ENCODE peak calls at places on chromosome 9, in five cellular contexts. I, G, R, H and F are unnamed samples.

GRCh38 chr9:107178302-107178701 is 104.8 kb upstream of the RAD23B start:
- DNase-seq in I (no peak), G (no peak), R (no peak), H (peak), F (peak)

GRCh38 chr9:70556736-70557135 is 142.3 kb upstream of the KLF9 start:
- DNase-seq in I (no peak), G (no peak), R (no peak), H (no peak), F (no peak)

GRCh38 chr9:91825422-91825821 is 124.6 kb downstream of the ROR2 start:
- DNase-seq in I (no peak), G (no peak), R (no peak), H (peak), F (peak)

GRCh38 chr9:90326219-90326618 is 316.4 kb downstream of the DIRAS2 start:
- DNase-seq in I (no peak), G (peak), R (no peak), H (peak), F (no peak)

GRCh38 chr9:3777137-3777536 is 251.3 kb upstream of the RFX3 start:
- DNase-seq in I (no peak), G (no peak), R (no peak), H (no peak), F (peak)

GRCh38 chr9:91843623-91844111 is 106.4 kb downstream of the ROR2 start:
- DNase-seq in I (no peak), G (no peak), R (no peak), H (no peak), F (no peak)

GRCh38 chr9:36566813-36567217 is 5.9 kb upstream of the MELK start:
- DNase-seq in I (no peak), G (no peak), R (no peak), H (peak), F (peak)

GRCh38 chr9:32524558-32525461 is 1.2 kb downstream of the RIGI start:
- DNase-seq in I (no peak), G (peak), R (no peak), H (no peak), F (peak)

DNA sequence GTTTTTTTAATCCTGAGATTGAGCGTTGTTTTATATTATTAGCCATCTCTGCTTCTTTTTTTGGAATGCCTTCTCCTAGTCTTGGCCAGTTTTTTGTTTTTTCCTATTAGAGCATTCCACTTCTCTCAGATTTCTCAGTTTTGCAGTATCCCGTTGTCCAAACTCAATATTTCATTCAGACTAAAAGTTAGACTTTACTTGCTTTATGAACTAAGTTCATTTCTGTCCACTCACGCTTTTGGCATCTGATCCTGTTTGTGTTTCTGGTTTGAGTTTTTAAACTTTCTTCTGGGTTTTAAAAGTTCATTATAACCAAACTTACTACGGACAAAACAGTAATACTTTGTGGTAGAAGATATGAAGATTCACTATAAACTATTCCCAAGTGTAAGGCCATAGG is 288.3 kb upstream of the MPDZ start:
- DNase-seq in I (no peak), G (no peak), R (no peak), H (no peak), F (no peak)
- H3K4me2 ChIP-seq in I (no peak), G (no peak), R (no peak), H (no peak), F (no peak)

GRCh38 chr9:109639666-109640231 is 140.2 kb upstream of the PALM2AKAP2 start:
- DNase-seq in I (no peak), G (no peak), R (no peak), H (no peak), F (no peak)
- H2AFZ ChIP-seq in I (no peak), G (no peak), R (peak), H (peak), F (no peak)

GRCh38 chr9:136848393-136849037 is 694 bp upstream of the PHPT1 start:
- DNase-seq in I (no peak), G (no peak), R (peak), H (no peak), F (peak)
- H2BK120ac ChIP-seq in I (no peak), G (peak), R (peak), H (peak), F (peak)

GRCh38 chr9:113678119-113678861 is 197.8 kb upstream of the ZNF618 start:
- DNase-seq in I (no peak), G (no peak), R (no peak), H (no peak), F (no peak)

GRCh38 chr9:113687107-113687679 is 188.9 kb upstream of the ZNF618 start:
- DNase-seq in I (no peak), G (no peak), R (no peak), H (no peak), F (no peak)

GRCh38 chr9:113677569-113677968 is 198.5 kb upstream of the ZNF618 start:
- DNase-seq in I (no peak), G (no peak), R (no peak), H (no peak), F (no peak)

GRCh38 chr9:113678874-113679273 is 197.2 kb upstream of the ZNF618 start:
- DNase-seq in I (no peak), G (no peak), R (no peak), H (no peak), F (no peak)

GRCh38 chr9:113682297-113682771 is 193.8 kb upstream of the ZNF618 start:
- DNase-seq in I (peak), G (peak), R (peak), H (peak), F (peak)
- H3K4me2 ChIP-seq in I (no peak), G (no peak), R (no peak), H (no peak), F (peak)

GRCh38 chr9:20373263-20373662 is 249.0 kb downstream of the MLLT3 start:
- DNase-seq in I (no peak), G (no peak), R (no peak), H (no peak), F (no peak)
- H2AFZ ChIP-seq in I (no peak), G (no peak), R (no peak), H (no peak), F (no peak)

DNA sequence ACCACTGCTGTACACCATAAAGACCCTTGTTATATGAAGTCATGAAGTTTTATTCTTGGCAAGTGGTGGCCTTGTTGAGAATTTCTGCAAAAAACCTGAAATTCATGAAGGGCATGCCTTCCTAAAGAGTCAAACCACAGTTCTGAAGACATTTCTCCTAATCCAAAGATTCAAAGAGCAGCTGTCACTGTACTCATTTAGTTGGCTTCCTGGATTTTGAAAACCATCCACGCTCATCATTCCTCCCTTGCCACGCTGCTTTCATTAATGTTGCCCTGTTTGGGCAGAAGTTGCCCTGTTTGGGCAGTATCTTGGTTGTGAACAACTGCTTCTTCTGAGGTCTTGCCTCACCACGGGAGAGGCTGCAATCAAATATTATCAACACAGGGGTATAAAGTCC is 560.3 kb upstream of the TLE4 start:
- DNase-seq in I (no peak), G (peak), R (no peak), H (no peak), F (no peak)
- H2BK120ac ChIP-seq in I (no peak), G (no peak), R (no peak), H (peak), F (no peak)

GRCh38 chr9:82091100-82091499 is 102.5 kb downstream of the SPATA31D1 start:
- DNase-seq in I (no peak), G (no peak), R (no peak), H (peak), F (no peak)
- H3K4me2 ChIP-seq in I (no peak), G (no peak), R (no peak), H (no peak), F (no peak)

GRCh38 chr9:87725900-87726709 is at the start of gene CTSL:
- DNase-seq in I (peak), G (peak), R (peak), H (peak), F (peak)

GRCh38 chr9:87718852-87719612 is 6.9 kb upstream of the CTSL start:
- DNase-seq in I (no peak), G (no peak), R (no peak), H (no peak), F (no peak)

GRCh38 chr9:87725356-87725899 is 491 bp upstream of the CTSL start:
- DNase-seq in I (no peak), G (no peak), R (no peak), H (peak), F (no peak)

GRCh38 chr9:87718231-87718630 is 7.7 kb upstream of the CTSL start:
- DNase-seq in I (no peak), G (no peak), R (no peak), H (no peak), F (peak)

DNA sequence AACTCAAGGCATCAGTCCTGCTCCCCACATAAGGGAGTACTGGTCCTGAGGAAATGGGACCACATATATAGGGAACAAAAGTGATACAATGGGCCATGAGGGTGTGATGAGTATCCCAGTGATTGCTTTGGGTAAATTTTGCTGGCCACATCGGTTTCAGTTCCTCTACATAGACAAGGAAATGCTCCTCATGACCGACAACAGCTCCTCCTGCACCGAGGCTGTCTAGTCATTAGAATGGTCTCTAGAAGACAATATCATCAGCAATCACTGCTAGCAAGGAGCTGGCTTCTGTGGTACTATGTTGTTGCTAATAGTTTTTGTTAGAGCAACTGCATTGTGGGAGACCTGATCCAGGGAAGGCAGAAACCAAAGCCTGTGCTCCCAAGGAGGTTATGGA is 3.5 kb upstream of the CTSL start:
- DNase-seq in I (no peak), G (no peak), R (no peak), H (no peak), F (no peak)
- H2AFZ ChIP-seq in I (no peak), G (no peak), R (no peak), H (no peak), F (no peak)

DNA sequence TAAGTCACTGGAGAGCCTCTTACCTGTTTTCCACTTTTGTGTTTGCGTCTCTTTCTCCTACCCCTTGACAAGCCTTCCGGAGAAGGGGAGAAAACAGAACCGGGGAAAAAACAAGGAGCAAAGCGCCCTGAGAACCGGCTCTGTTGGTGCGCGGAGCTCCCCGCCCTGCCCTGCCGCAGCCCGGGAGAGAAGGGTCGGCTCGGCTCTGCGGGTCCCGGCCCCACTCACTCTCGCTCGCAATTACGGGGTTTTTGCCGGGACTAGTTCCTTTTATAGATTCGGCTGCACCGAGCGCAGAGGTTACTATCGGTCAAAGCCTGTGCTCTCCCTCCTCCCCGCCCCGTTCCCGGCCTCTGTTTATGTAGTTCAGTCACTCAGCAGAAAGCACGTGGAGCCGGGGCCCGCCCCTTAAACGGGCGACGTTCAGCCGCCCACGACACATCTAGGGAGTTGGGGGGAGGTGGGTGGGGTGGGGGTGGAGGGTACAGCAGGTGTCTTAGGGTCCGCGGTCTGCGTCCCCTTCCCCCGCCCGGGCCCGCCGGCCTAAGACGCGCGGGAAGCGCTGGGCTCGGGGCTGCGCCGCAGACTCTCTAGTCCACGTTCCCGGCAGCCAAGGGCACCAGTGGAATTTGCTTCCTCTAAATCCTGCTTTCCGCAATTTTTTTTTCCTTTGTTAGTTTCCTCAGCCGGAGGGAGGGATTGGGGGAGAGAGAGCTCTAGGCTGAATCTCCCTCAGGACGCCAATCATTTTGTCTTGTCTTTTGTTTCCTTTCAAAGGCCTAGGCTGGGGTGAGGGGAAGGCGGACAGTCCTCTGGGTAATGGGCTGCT is at the start of gene ABCA1:
- DNase-seq in I (no peak), G (peak), R (peak), H (peak), F (peak)
- H2BK120ac ChIP-seq in I (peak), G (peak), R (peak), H (peak), F (no peak)

GRCh38 chr9:122342323-122343050 is 28.3 kb upstream of the PTGS1 start:
- DNase-seq in I (no peak), G (no peak), R (no peak), H (no peak), F (no peak)
- H3K4me2 ChIP-seq in I (peak), G (no peak), R (no peak), H (no peak), F (no peak)